ENCODE peak calls at places on chromosomes 4 and X, in eight cellular contexts. H, T, M, K, G, C, I and X are unnamed samples.

GRCh38 chr4:119299221-119300071 is 22.5 kb downstream of the FABP2 start:
- DNase-seq in K (no peak), M (no peak), I (no peak), C (peak; percentile 40), G (no peak), H (no peak), T (peak; percentile 8), X (no peak)

GRCh38 chr4:123421227-123421941 is 24.8 kb downstream of the SPRY1 start:
- DNase-seq in C (no peak), M (no peak), K (no peak), H (no peak), I (no peak), G (no peak), T (no peak), X (no peak)

GRCh38 chrX:46965125-46965758 is 53.0 kb downstream of the JADE3 start:
- DNase-seq in M (no peak), T (peak; percentile 18), I (no peak), K (no peak), G (no peak), H (no peak), C (no peak), X (no peak)

GRCh38 chrX:9578083-9578779 is 113.4 kb downstream of the TBL1X start:
- DNase-seq in G (no peak), I (no peak), C (no peak), H (no peak), K (no peak), M (no peak), T (no peak), X (no peak)

GRCh38 chr4:181350578-181351420 is 892.4 kb upstream of the TENM3 start:
- DNase-seq in M (no peak), I (no peak), H (no peak), C (no peak), K (no peak), T (no peak), G (no peak), X (no peak)

GRCh38 chrX:154457491-154458115 is 478 bp upstream of the PLXNA3 start:
- DNase-seq in T (no peak), C (peak; percentile 87), M (no peak), H (no peak), G (peak; percentile 38), K (no peak), I (no peak), X (no peak)

GRCh38 chr4:95507147-95507546 is 41.6 kb downstream of the UNC5C start:
- DNase-seq in K (no peak), G (no peak), I (no peak), C (no peak), H (no peak), T (no peak), M (no peak), X (no peak)

GRCh38 chr4:153084249-153084648 is 120.0 kb upstream of the TRIM2 start:
- DNase-seq in I (no peak), K (no peak), H (no peak), T (no peak), M (no peak), G (no peak), C (no peak), X (no peak)

GRCh38 chrX:1462596-1463251 is 10.0 kb upstream of the ASMTL start:
- DNase-seq in M (no peak), G (no peak), H (peak; percentile 51), C (no peak), K (peak; percentile 66), T (peak; percentile 52), I (peak; percentile 86), X (peak; percentile 22)

GRCh38 chrX:153533041-153533565 is 15.7 kb downstream of the ATP2B3 start:
- DNase-seq in G (no peak), C (no peak), T (no peak), K (no peak), H (no peak), M (no peak), I (no peak), X (no peak)

GRCh38 chrX:7927259-7928167 is at the start of gene PNPLA4:
- DNase-seq in T (peak; percentile 62), C (peak; percentile 88), K (no peak), M (peak; percentile 31), H (peak; percentile 58), I (peak; percentile 93), G (peak; percentile 67), X (peak; percentile 57)

GRCh38 chr4:70613182-70613892 is 15.2 kb upstream of the ENAM start:
- DNase-seq in M (no peak), G (no peak), H (no peak), I (no peak), C (peak; percentile 4), K (no peak), T (no peak), X (no peak)

GRCh38 chr4:155371432-155372043 is 5.2 kb downstream of the MAP9 start:
- DNase-seq in C (no peak), M (no peak), G (no peak), H (no peak), I (no peak), K (no peak), T (no peak), X (no peak)

GRCh38 chr4:145852256-145852839 is 86.3 kb downstream of the ZNF827 start:
- DNase-seq in G (no peak), H (no peak), C (no peak), M (no peak), K (no peak), T (no peak), I (no peak), X (no peak)

GRCh38 chr4:81783565-81783964 is 311.9 kb upstream of the RASGEF1B start:
- DNase-seq in K (no peak), M (no peak), I (no peak), H (no peak), C (no peak), G (no peak), T (no peak), X (no peak)

GRCh38 chr4:5993063-5993745 is 25.0 kb downstream of the C4orf50 start:
- DNase-seq in T (no peak), H (no peak), I (peak; percentile 16), M (no peak), K (no peak), C (no peak), G (no peak), X (no peak)

GRCh38 chr4:98672583-98673281 is 14.3 kb upstream of the TSPAN5 start:
- DNase-seq in G (no peak), I (no peak), C (no peak), H (no peak), K (no peak), M (no peak), T (no peak), X (no peak)